ENCODE peak calls at places on chromosomes 4 and X, in eight cellular contexts. One of them, this sample, is unnamed.
A peak's percentile ranks its signal among the peaks of the same experiment; 100 is the strongest.

GRCh38 chr4:82899339-82899738 is 1.2 kb upstream of the THAP9 start:
- DNase-seq in heart right ventricle: no peak
- DNase-seq in left lung: no peak
- DNase-seq in right atrium auricular region: no peak
- DNase-seq in transverse colon: no peak
- DNase-seq in HCT116: no peak
- DNase-seq in mucosa of descending colon: no peak
- DNase-seq in IMR-90: no peak
- DNase-seq in this sample: no peak

GRCh38 chr4:52750819-52751348 is 341 bp downstream of the ERVMER34-1 start:
- DNase-seq in heart right ventricle: no peak
- DNase-seq in left lung: peak; percentile 79
- DNase-seq in right atrium auricular region: no peak
- DNase-seq in transverse colon: peak; percentile 14
- DNase-seq in HCT116: peak; percentile 16
- DNase-seq in mucosa of descending colon: peak; percentile 10
- DNase-seq in IMR-90: no peak
- DNase-seq in this sample: peak; percentile 25

GRCh38 chr4:93199492-93199891 is 629.1 kb upstream of the ATOH1 start:
- DNase-seq in heart right ventricle: no peak
- DNase-seq in left lung: no peak
- DNase-seq in right atrium auricular region: no peak
- DNase-seq in transverse colon: no peak
- DNase-seq in HCT116: peak; percentile 45
- DNase-seq in mucosa of descending colon: no peak
- DNase-seq in IMR-90: peak; percentile 29
- DNase-seq in this sample: no peak

GRCh38 chrX:9164086-9164485 is 130.2 kb upstream of the FAM9B start:
- DNase-seq in heart right ventricle: no peak
- DNase-seq in left lung: no peak
- DNase-seq in right atrium auricular region: no peak
- DNase-seq in transverse colon: no peak
- DNase-seq in HCT116: no peak
- DNase-seq in mucosa of descending colon: no peak
- DNase-seq in IMR-90: peak; percentile 18
- DNase-seq in this sample: no peak

GRCh38 chr4:119570401-119570800 is 58.2 kb downstream of the PDE5A start:
- DNase-seq in heart right ventricle: no peak
- DNase-seq in left lung: no peak
- DNase-seq in right atrium auricular region: no peak
- DNase-seq in transverse colon: no peak
- DNase-seq in HCT116: no peak
- DNase-seq in mucosa of descending colon: no peak
- DNase-seq in IMR-90: peak; percentile 68
- DNase-seq in this sample: no peak

GRCh38 chrX:124506031-124506430 is 159.7 kb downstream of the SH2D1A start:
- DNase-seq in heart right ventricle: no peak
- DNase-seq in left lung: no peak
- DNase-seq in right atrium auricular region: no peak
- DNase-seq in transverse colon: no peak
- DNase-seq in HCT116: no peak
- DNase-seq in mucosa of descending colon: no peak
- DNase-seq in IMR-90: no peak
- DNase-seq in this sample: no peak

GRCh38 chr4:89681219-89681618 is 155.7 kb downstream of the SNCA start:
- DNase-seq in heart right ventricle: no peak
- DNase-seq in left lung: peak; percentile 57
- DNase-seq in right atrium auricular region: no peak
- DNase-seq in transverse colon: no peak
- DNase-seq in HCT116: peak; percentile 48
- DNase-seq in mucosa of descending colon: no peak
- DNase-seq in IMR-90: no peak
- DNase-seq in this sample: no peak

GRCh38 chr4:110540606-110541440 is 64.9 kb downstream of the ENPEP start:
- DNase-seq in heart right ventricle: no peak
- DNase-seq in left lung: no peak
- DNase-seq in right atrium auricular region: no peak
- DNase-seq in transverse colon: no peak
- DNase-seq in HCT116: no peak
- DNase-seq in mucosa of descending colon: no peak
- DNase-seq in IMR-90: peak; percentile 70
- DNase-seq in this sample: no peak

GRCh38 chrX:45778621-45779020 is 577.9 kb upstream of the DIPK2B start:
- DNase-seq in heart right ventricle: no peak
- DNase-seq in left lung: no peak
- DNase-seq in right atrium auricular region: no peak
- DNase-seq in transverse colon: no peak
- DNase-seq in HCT116: no peak
- DNase-seq in mucosa of descending colon: no peak
- DNase-seq in IMR-90: no peak
- DNase-seq in this sample: no peak

GRCh38 chr4:22739933-22740332 is 47.2 kb downstream of the GBA3 start:
- DNase-seq in heart right ventricle: no peak
- DNase-seq in left lung: no peak
- DNase-seq in right atrium auricular region: no peak
- DNase-seq in transverse colon: no peak
- DNase-seq in HCT116: no peak
- DNase-seq in mucosa of descending colon: no peak
- DNase-seq in IMR-90: no peak
- DNase-seq in this sample: no peak

GRCh38 chr4:56976283-56976877 is 1.0 kb downstream of the NOA1 start:
- DNase-seq in heart right ventricle: no peak
- DNase-seq in left lung: no peak
- DNase-seq in right atrium auricular region: no peak
- DNase-seq in transverse colon: no peak
- DNase-seq in HCT116: no peak
- DNase-seq in mucosa of descending colon: no peak
- DNase-seq in IMR-90: no peak
- DNase-seq in this sample: peak; percentile 22

GRCh38 chr4:3725936-3726895 is 40.0 kb upstream of the ADRA2C start:
- DNase-seq in heart right ventricle: no peak
- DNase-seq in left lung: no peak
- DNase-seq in right atrium auricular region: no peak
- DNase-seq in transverse colon: no peak
- DNase-seq in HCT116: no peak
- DNase-seq in mucosa of descending colon: no peak
- DNase-seq in IMR-90: no peak
- DNase-seq in this sample: no peak

GRCh38 chr4:183987987-183988392 is 82.9 kb downstream of the STOX2 start:
- DNase-seq in heart right ventricle: peak; percentile 82
- DNase-seq in left lung: no peak
- DNase-seq in right atrium auricular region: peak; percentile 93
- DNase-seq in transverse colon: peak; percentile 61
- DNase-seq in HCT116: peak; percentile 68
- DNase-seq in mucosa of descending colon: peak; percentile 59
- DNase-seq in IMR-90: peak; percentile 95
- DNase-seq in this sample: peak; percentile 25

GRCh38 chr4:60565558-60565957 is 634.6 kb upstream of the ADGRL3 start:
- DNase-seq in heart right ventricle: no peak
- DNase-seq in left lung: no peak
- DNase-seq in right atrium auricular region: no peak
- DNase-seq in transverse colon: no peak
- DNase-seq in HCT116: no peak
- DNase-seq in mucosa of descending colon: no peak
- DNase-seq in IMR-90: no peak
- DNase-seq in this sample: no peak

GRCh38 chr4:67375291-67375690 is 170.0 kb downstream of the CENPC start:
- DNase-seq in heart right ventricle: no peak
- DNase-seq in left lung: no peak
- DNase-seq in right atrium auricular region: no peak
- DNase-seq in transverse colon: no peak
- DNase-seq in HCT116: no peak
- DNase-seq in mucosa of descending colon: no peak
- DNase-seq in IMR-90: no peak
- DNase-seq in this sample: no peak

GRCh38 chrX:124228849-124229248 is 103.6 kb upstream of the TEX13D start:
- DNase-seq in heart right ventricle: no peak
- DNase-seq in left lung: no peak
- DNase-seq in right atrium auricular region: no peak
- DNase-seq in transverse colon: no peak
- DNase-seq in HCT116: no peak
- DNase-seq in mucosa of descending colon: no peak
- DNase-seq in IMR-90: no peak
- DNase-seq in this sample: no peak

GRCh38 chr4:140856692-140857091 is 100.5 kb upstream of the TBC1D9 start:
- DNase-seq in heart right ventricle: peak; percentile 30
- DNase-seq in left lung: no peak
- DNase-seq in right atrium auricular region: no peak
- DNase-seq in transverse colon: no peak
- DNase-seq in HCT116: peak; percentile 86
- DNase-seq in mucosa of descending colon: no peak
- DNase-seq in IMR-90: peak; percentile 22
- DNase-seq in this sample: no peak

GRCh38 chr4:72613959-72614358 is 44.9 kb upstream of the ADAMTS3 start:
- DNase-seq in heart right ventricle: no peak
- DNase-seq in left lung: no peak
- DNase-seq in right atrium auricular region: no peak
- DNase-seq in transverse colon: no peak
- DNase-seq in HCT116: no peak
- DNase-seq in mucosa of descending colon: no peak
- DNase-seq in IMR-90: no peak
- DNase-seq in this sample: no peak

DNA sequence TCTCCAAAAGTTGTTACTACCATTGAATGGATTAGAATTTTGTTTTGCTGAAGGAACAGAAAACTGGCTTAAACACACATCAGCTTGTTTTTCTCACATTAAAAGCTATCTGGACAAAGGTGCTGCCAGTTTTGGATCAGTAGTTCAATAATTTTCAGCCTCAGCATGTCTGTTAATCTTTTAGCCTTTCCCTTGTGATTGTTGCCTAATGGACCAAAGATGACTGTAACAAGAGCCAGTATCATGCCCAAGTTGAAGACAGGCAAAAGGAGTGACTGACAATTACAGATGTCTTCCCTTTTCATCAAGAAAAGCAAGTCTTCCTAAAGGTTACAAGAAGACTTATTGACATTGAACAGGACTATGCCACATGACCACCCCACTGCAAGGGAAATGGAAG is 419.7 kb downstream of the MAPK10 start:
- DNase-seq in heart right ventricle: no peak
- DNase-seq in left lung: no peak
- DNase-seq in right atrium auricular region: no peak
- DNase-seq in transverse colon: no peak
- DNase-seq in HCT116: no peak
- DNase-seq in mucosa of descending colon: no peak
- DNase-seq in IMR-90: no peak
- DNase-seq in this sample: no peak
- H3K9me3 ChIP-seq in heart right ventricle: no peaks in the 10 kb centered on the region
- H3K9me3 ChIP-seq in left lung: no peaks in the 10 kb centered on the region
- H3K9me3 ChIP-seq in right atrium auricular region: no peaks in the 10 kb centered on the region
- H3K9me3 ChIP-seq in transverse colon: no peaks in the 10 kb centered on the region
- H3K9me3 ChIP-seq in HCT116: no peaks in the 10 kb centered on the region
- H3K9me3 ChIP-seq in mucosa of descending colon: no peaks in the 10 kb centered on the region
- H3K9me3 ChIP-seq in IMR-90: no peaks in the 10 kb centered on the region
- H3K9me3 ChIP-seq in this sample: no peaks in the 10 kb centered on the region

DNA sequence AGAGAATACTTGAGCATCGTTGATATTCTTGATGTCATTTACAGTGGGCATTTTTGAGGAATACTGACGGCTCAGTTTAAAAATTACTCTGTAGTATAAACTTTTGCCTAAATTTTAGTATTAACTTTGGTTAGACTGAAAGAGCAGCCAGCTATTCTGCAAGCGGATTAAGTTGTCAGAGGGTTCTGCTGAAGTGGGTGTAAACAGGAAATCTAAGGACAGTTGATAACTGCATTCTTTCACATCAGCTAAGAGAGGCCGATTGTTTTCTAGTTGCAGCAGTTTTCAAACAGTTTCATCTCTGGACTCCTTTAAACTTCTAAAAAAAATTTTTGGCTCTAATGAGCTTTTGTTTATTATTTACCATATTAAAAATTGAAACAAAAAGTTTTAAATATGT is 149.6 kb downstream of the RAPGEF2 start:
- DNase-seq in heart right ventricle: no peak
- DNase-seq in left lung: no peak
- DNase-seq in right atrium auricular region: no peak
- DNase-seq in transverse colon: no peak
- DNase-seq in HCT116: no peak
- DNase-seq in mucosa of descending colon: no peak
- DNase-seq in IMR-90: no peak
- DNase-seq in this sample: no peak
- H3K4me3 ChIP-seq in heart right ventricle: no peak overlapping the region
- H3K4me3 ChIP-seq in left lung: no peak overlapping the region
- H3K4me3 ChIP-seq in right atrium auricular region: no peak overlapping the region
- H3K4me3 ChIP-seq in transverse colon: no peak overlapping the region
- H3K4me3 ChIP-seq in HCT116: no peak overlapping the region
- H3K4me3 ChIP-seq in mucosa of descending colon: no peak overlapping the region
- H3K4me3 ChIP-seq in IMR-90: no peak overlapping the region
- H3K4me3 ChIP-seq in this sample: no peak overlapping the region

GRCh38 chr4:6056976-6057766 is 38.9 kb upstream of the C4orf50 start:
- DNase-seq in heart right ventricle: no peak
- DNase-seq in left lung: no peak
- DNase-seq in right atrium auricular region: no peak
- DNase-seq in transverse colon: no peak
- DNase-seq in HCT116: no peak
- DNase-seq in mucosa of descending colon: no peak
- DNase-seq in IMR-90: no peak
- DNase-seq in this sample: no peak
- H3K9me3 ChIP-seq in heart right ventricle: peaks cover 38% of the 10 kb centered on the region
- H3K9me3 ChIP-seq in left lung: no peaks in the 10 kb centered on the region
- H3K9me3 ChIP-seq in right atrium auricular region: no peaks in the 10 kb centered on the region
- H3K9me3 ChIP-seq in transverse colon: peaks cover 28% of the 10 kb centered on the region
- H3K9me3 ChIP-seq in HCT116: peaks cover 33% of the 10 kb centered on the region
- H3K9me3 ChIP-seq in mucosa of descending colon: peaks cover 41% of the 10 kb centered on the region
- H3K9me3 ChIP-seq in IMR-90: peaks cover 48% of the 10 kb centered on the region
- H3K9me3 ChIP-seq in this sample: no peaks in the 10 kb centered on the region

GRCh38 chr4:55397024-55397520 is 1.3 kb downstream of the TMEM165 start:
- DNase-seq in heart right ventricle: peak; percentile 24
- DNase-seq in left lung: no peak
- DNase-seq in right atrium auricular region: no peak
- DNase-seq in transverse colon: no peak
- DNase-seq in HCT116: no peak
- DNase-seq in mucosa of descending colon: no peak
- DNase-seq in IMR-90: no peak
- DNase-seq in this sample: no peak

GRCh38 chr4:55395529-55396304 is at the start of gene TMEM165:
- DNase-seq in heart right ventricle: peak; percentile 91
- DNase-seq in left lung: peak; percentile 97
- DNase-seq in right atrium auricular region: peak; percentile 93
- DNase-seq in transverse colon: peak; percentile 97
- DNase-seq in HCT116: peak; percentile 77
- DNase-seq in mucosa of descending colon: peak; percentile 95
- DNase-seq in IMR-90: peak; percentile 79
- DNase-seq in this sample: peak; percentile 93

GRCh38 chr4:55393461-55394320 is 2.1 kb upstream of the TMEM165 start:
- DNase-seq in heart right ventricle: no peak
- DNase-seq in left lung: no peak
- DNase-seq in right atrium auricular region: no peak
- DNase-seq in transverse colon: no peak
- DNase-seq in HCT116: no peak
- DNase-seq in mucosa of descending colon: no peak
- DNase-seq in IMR-90: peak; percentile 85
- DNase-seq in this sample: no peak

GRCh38 chr4:55396305-55397023 is 707 bp downstream of the TMEM165 start:
- DNase-seq in heart right ventricle: peak; percentile 50
- DNase-seq in left lung: peak; percentile 88
- DNase-seq in right atrium auricular region: peak; percentile 59
- DNase-seq in transverse colon: peak; percentile 57
- DNase-seq in HCT116: no peak
- DNase-seq in mucosa of descending colon: peak; percentile 58
- DNase-seq in IMR-90: peak; percentile 38
- DNase-seq in this sample: peak; percentile 50

DNA sequence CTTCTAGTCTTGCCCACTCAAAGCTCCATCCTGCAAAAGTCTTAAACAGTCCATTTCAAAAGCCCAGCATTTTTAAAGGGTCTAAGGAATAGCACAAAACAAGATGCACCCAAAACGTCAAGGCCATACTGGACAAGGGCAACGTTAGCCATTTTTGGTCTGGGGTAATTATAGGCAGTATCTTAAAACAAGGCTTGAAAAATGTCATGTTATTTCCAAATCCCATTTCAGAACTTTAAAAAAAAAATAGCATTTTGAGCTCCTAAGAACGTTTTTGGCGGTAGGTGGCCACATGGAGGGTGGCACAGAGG is 584 bp upstream of the TMEM165 start:
- DNase-seq in heart right ventricle: no peak
- DNase-seq in left lung: no peak
- DNase-seq in right atrium auricular region: no peak
- DNase-seq in transverse colon: no peak
- DNase-seq in HCT116: no peak
- DNase-seq in mucosa of descending colon: no peak
- DNase-seq in IMR-90: no peak
- DNase-seq in this sample: no peak
- H3K4me3 ChIP-seq in heart right ventricle: peak overlapping the region; percentile 84
- H3K4me3 ChIP-seq in left lung: peak overlapping the region; percentile 88
- H3K4me3 ChIP-seq in right atrium auricular region: peak overlapping the region; percentile 92
- H3K4me3 ChIP-seq in transverse colon: peak overlapping the region; percentile 86
- H3K4me3 ChIP-seq in HCT116: peak overlapping the region; percentile 80
- H3K4me3 ChIP-seq in mucosa of descending colon: peak overlapping the region; percentile 92
- H3K4me3 ChIP-seq in IMR-90: peak overlapping the region; percentile 99
- H3K4me3 ChIP-seq in this sample: peak overlapping the region; percentile 94

This sample was measured in pancreas.